ENCODE peak calls at places on chromosomes 6 and 20, in four cellular contexts. P is K562, L is HepG2, G is A549. M is an unnamed sample.

GRCh38 chr6:122372647-122373046 is 26.8 kb upstream of the HSF2 start:
- DNase-seq in P (no peak), G (no peak), L (no peak), M (no peak)

GRCh38 chr6:41597246-41598000 is 40.8 kb upstream of the MDFI start:
- DNase-seq in L (no peak), G (no peak), P (no peak), M (no peak)

GRCh38 chr20:43448748-43449535 is 8.8 kb upstream of the SRSF6 start:
- DNase-seq in L (peak), G (peak), P (peak), M (peak)

GRCh38 chr6:40440083-40440482 is 147.1 kb downstream of the LRFN2 start:
- DNase-seq in L (no peak), G (no peak), P (no peak), M (no peak)

GRCh38 chr20:46118481-46119020 is 437 bp downstream of the CD40 start:
- DNase-seq in G (no peak), L (no peak), P (no peak), M (no peak)

GRCh38 chr6:96926425-96926824 is 1.9 kb downstream of the KLHL32 start:
- DNase-seq in P (peak), L (no peak), G (no peak), M (no peak)

GRCh38 chr6:169190144-169190584 is 63.5 kb downstream of the THBS2 start:
- DNase-seq in L (no peak), P (no peak), G (no peak), M (no peak)

GRCh38 chr6:142294681-142295080 is 7.1 kb upstream of the ADGRG6 start:
- DNase-seq in L (no peak), G (no peak), P (no peak), M (no peak)

GRCh38 chr6:137214931-137215330 is 4.3 kb downstream of the IFNGR1 start:
- DNase-seq in L (no peak), G (no peak), P (no peak), M (no peak)

GRCh38 chr6:124958759-124959354 is 3.4 kb upstream of the RNF217 start:
- DNase-seq in L (no peak), G (no peak), P (peak), M (no peak)

GRCh38 chr6:81761197-81761596 is 8.7 kb upstream of the TENT5A start:
- DNase-seq in L (no peak), P (no peak), G (no peak), M (no peak)

DNA sequence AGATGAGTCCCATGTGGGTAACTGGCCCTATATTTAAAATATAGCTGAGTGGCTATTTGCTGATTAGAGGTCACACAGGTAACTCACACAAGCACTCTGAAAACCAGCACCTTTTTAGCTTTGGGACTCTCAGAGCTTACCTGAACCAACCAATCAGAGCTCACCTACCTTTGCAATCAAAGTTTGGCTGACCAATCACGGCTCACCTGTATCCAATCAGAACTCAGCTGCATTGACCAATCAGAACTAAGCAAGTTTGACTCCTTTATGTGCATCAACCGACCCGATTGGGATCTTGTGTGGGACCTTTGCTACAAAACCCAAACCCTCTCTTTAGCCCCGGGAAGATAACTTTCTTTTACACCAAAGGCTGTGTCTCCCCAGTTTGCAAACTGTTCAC is 106.8 kb upstream of the NXT1 start:
- DNase-seq in L (no peak), P (no peak), G (no peak), M (no peak)
- TF ChIP-seq POLR2AphosphoS2 in L (no peak), P (no peak), G (no peak), M (no peak)

DNA sequence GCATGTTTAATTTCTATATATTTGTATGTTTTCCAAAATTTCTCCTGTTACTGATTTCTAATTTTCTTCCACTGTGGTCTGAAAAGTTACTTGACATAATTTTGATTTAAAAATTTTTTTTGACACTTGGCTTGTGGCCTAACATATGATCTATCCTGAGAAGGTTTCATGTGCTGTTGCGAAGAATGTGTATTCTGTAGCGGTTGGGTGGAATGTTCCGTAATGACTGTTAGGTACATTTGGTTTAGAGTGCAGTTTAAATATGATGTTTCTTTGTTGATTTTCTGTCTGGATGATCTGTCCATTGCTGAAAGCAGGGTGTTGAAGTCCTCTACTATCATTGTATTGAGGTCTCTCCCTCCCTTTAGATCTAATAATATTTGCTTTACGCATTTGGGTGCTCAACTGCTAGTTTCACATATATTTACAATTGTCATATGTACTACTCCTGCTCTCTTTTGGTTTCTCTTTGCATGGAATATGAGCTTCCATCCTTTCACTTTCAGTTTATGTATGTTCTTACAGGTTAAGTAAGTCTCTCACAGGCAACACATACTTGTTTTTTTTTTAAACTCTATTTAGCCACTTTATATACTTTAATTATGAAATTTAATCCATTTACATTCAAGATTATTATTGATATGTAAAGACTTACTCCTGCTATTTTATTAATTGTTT is 19.5 kb upstream of the EDN1 start:
- DNase-seq in P (no peak), G (no peak), L (no peak), M (no peak)
- TF ChIP-seq POLR2AphosphoS2 in P (no peak), G (no peak), L (no peak), M (no peak)

GRCh38 chr6:152094992-152095592 is 287.6 kb downstream of the ESR1 start:
- DNase-seq in G (peak), L (peak), P (peak), M (no peak)

GRCh38 chr6:152096863-152097496 is 289.5 kb downstream of the ESR1 start:
- DNase-seq in P (no peak), G (no peak), L (no peak), M (no peak)

GRCh38 chr6:152098683-152099082 is 291.2 kb downstream of the ESR1 start:
- DNase-seq in L (no peak), P (no peak), G (no peak), M (no peak)

GRCh38 chr6:152094276-152094675 is 286.8 kb downstream of the ESR1 start:
- DNase-seq in G (no peak), P (no peak), L (no peak), M (no peak)

GRCh38 chr6:152099816-152100618 is 292.5 kb downstream of the ESR1 start:
- DNase-seq in L (no peak), G (no peak), P (no peak), M (no peak)
- TF ChIP-seq POLR2AphosphoS2 in L (no peak), G (no peak), P (no peak), M (no peak)

DNA sequence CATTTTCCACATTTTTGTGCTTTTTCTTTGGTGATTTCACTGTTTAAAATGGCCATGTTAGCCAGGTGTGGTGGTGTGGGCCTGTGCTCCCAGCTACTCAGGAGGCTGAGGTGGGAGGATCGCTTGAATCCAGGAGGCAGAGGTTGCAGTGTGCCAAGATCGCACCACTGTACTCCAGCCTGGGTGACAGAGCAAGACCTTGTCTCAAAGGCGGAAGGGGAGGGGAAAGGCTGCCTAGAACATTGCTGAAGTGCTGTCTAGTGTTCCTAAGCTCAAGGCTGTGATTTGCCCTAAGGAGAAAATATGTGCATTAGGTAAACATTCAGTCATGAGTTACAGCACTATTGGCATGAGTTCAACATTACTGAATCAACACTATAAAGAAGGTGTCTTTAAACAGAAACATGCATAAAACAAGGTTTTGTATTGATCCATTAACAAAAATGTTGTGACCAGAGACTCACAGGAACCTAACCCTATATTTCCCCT is 14.0 kb downstream of the ZC2HC1B start:
- DNase-seq in L (peak), P (no peak), G (no peak), M (no peak)
- TF ChIP-seq POLR2AphosphoS2 in L (no peak), P (no peak), G (no peak), M (no peak)

DNA sequence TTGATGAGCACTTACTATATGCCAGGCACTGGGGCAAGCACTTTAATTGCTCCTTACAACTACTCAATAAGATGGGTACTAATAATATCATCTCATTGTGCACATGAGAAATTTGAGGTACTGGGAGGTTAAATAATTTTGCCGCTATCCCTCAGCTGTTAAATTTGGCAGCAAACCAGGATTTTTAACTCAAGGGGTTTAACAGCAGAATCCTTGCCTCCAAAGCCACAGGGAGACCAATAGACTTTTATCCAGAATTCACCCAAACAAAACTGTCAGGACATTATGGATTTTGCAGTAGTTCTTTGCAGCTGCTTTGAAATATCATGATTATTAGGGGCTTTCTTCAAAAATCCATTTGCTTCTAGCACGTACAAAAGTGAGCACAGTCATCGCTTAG is 136.2 kb downstream of the RPS12 start:
- DNase-seq in G (no peak), P (no peak), L (no peak), M (no peak)
- TF ChIP-seq POLR2AphosphoS2 in G (no peak), P (no peak), L (no peak), M (no peak)

M was measured in GM12878.